ENCODE peak calls at places on chromosome 6, in four cellular contexts. B is HepG2, R is H1, W is GM12878. D is an unnamed sample.

GRCh38 chr6:139754898-139755754 is 380.7 kb upstream of the CITED2 start:
- DNase-seq in B (peak; percentile 40), R (no peak), W (no peak), D (no peak)

GRCh38 chr6:157885211-157885788 is 62.3 kb downstream of the SNX9 start:
- DNase-seq in B (no peak), R (no peak), W (no peak), D (no peak)

GRCh38 chr6:63509652-63510352 is 62.5 kb upstream of the LOC128125822 start:
- DNase-seq in B (peak; percentile 99), R (no peak), W (no peak), D (no peak)

GRCh38 chr6:139801571-139802321 is 427.3 kb upstream of the CITED2 start:
- DNase-seq in B (no peak), R (no peak), W (no peak), D (no peak)

GRCh38 chr6:137102851-137103492 is 58.2 kb upstream of the IL20RA start:
- DNase-seq in B (no peak), R (no peak), W (peak; percentile 100), D (no peak)

GRCh38 chr6:16369108-16369507 is 130.7 kb downstream of the GMPR start:
- DNase-seq in B (no peak), R (no peak), W (no peak), D (no peak)

GRCh38 chr6:119348308-119349040 is 1.1 kb downstream of the MAN1A1 start:
- DNase-seq in B (peak; percentile 80), R (no peak), W (no peak), D (no peak)

GRCh38 chr6:63394656-63395308 is 75.0 kb upstream of the LGSN start:
- DNase-seq in B (no peak), R (no peak), W (no peak), D (no peak)

GRCh38 chr6:113644861-113645575 is 212.1 kb upstream of the MARCKS start:
- DNase-seq in B (peak; percentile 31), R (no peak), W (peak; percentile 87), D (no peak)

GRCh38 chr6:141326426-141326825 is 806.3 kb upstream of the GJE1 start:
- DNase-seq in B (peak; percentile 62), R (no peak), W (no peak), D (no peak)

GRCh38 chr6:3258720-3259490 is at the start of gene PSMG4:
- DNase-seq in B (peak; percentile 84), R (no peak), W (peak; percentile 48), D (peak; percentile 71)

GRCh38 chr6:15401769-15402250 is 155.9 kb downstream of the JARID2 start:
- DNase-seq in B (peak; percentile 67), R (no peak), W (no peak), D (no peak)

GRCh38 chr6:135675862-135676261 is 175.6 kb upstream of the PDE7B start:
- DNase-seq in B (peak; percentile 22), R (no peak), W (peak; percentile 4), D (peak; percentile 32)

GRCh38 chr6:2796884-2797283 is 31.7 kb downstream of the WRNIP1 start:
- DNase-seq in B (no peak), R (no peak), W (no peak), D (no peak)

GRCh38 chr6:26065952-26066380 is 21.3 kb upstream of the HFE start:
- DNase-seq in B (peak; percentile 96), R (no peak), W (peak; percentile 73), D (no peak)

GRCh38 chr6:115798229-115798628 is 262.5 kb downstream of the FRK start:
- DNase-seq in B (no peak), R (no peak), W (no peak), D (no peak)

GRCh38 chr6:124882580-124883393 is 79.5 kb upstream of the RNF217 start:
- DNase-seq in B (no peak), R (no peak), W (no peak), D (no peak)

GRCh38 chr6:13418838-13419237 is 68.6 kb downstream of the GFOD1 start:
- DNase-seq in B (no peak), R (no peak), W (no peak), D (no peak)

GRCh38 chr6:167972193-167972592 is 25.3 kb upstream of the KIF25 start:
- DNase-seq in B (no peak), R (no peak), W (no peak), D (no peak)
- H3K9me3 ChIP-seq in B (no peaks in the 10 kb centered on the region), R (no peaks in the 10 kb centered on the region), W (no peaks in the 10 kb centered on the region), D (no peaks in the 10 kb centered on the region)

DNA sequence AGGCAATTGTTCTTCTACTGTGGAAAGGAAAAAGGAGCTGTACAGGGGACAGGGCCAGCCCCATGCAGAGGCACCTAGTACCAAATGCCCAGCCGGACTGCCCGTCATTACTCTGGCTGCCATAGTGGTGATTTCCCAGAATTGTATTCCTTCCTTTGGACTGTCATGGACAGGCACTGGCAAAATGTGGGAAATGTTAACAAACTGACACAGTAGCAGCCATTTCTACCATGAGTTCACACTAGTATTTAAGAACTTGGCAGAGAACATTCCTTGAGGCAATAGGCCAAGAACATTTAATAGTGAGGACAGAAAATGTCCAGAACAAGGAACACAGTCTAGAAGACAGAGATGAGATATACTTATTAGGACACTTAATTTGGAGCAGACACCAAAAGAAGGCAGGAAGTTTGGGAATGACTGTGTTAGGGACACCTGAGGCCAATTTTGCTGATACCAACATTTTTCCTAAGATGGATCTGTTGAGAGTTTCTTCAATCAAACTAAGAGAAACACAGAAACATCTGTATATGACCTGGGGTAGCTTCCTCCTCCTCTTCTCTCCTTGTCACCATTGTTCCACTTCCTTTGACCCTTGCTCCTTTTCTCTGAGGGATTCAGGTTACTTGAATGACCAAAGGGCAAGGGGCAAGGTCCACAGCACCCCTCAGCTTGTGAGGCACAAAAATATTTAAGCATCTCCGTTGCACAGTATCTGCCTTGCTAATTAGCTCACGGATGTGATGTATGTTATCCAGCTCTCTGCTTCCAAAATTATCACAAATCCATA is 14.9 kb downstream of the ADTRP start:
- DNase-seq in B (no peak), R (no peak), W (no peak), D (no peak)
- TF ChIP-seq SUZ12 in B (no peak), R (no peak), W (no peak), D (no peak)

DNA sequence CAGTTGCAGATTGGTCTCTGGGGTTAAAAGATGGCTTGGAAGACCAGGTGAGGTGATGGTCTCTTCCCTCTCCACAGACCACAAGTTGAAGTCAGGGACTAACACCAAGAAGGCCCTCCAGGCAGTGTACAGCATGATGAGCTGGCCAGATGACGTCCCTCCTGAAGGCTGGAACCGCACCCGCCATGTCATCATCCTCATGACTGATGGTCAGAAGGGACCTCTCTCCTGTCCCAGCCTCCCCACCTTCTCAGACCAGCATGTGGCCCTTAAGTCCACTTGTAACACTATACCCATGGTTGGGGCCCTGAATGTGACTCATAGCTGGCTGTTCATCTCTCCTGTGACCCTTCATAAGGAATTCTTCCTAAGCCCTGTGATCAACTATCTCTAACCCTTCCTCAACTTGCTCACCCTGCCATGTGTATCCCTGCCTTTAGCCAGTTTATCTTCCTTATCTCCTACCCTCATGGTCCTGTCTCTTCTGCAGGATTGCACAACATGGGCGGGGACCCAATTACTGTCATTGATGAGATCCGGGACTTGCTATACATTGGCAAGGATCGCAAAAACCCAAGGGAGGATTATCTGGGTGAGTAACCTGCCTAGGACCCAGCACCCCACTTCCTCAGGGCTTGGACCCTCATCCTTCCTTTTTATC is 3.0 kb downstream of the CFB start:
- DNase-seq in B (no peak), R (no peak), W (no peak), D (no peak)
- H3K4me3 ChIP-seq in B (no peak overlapping the region), R (no peak overlapping the region), W (no peak overlapping the region), D (no peak overlapping the region)

DNA sequence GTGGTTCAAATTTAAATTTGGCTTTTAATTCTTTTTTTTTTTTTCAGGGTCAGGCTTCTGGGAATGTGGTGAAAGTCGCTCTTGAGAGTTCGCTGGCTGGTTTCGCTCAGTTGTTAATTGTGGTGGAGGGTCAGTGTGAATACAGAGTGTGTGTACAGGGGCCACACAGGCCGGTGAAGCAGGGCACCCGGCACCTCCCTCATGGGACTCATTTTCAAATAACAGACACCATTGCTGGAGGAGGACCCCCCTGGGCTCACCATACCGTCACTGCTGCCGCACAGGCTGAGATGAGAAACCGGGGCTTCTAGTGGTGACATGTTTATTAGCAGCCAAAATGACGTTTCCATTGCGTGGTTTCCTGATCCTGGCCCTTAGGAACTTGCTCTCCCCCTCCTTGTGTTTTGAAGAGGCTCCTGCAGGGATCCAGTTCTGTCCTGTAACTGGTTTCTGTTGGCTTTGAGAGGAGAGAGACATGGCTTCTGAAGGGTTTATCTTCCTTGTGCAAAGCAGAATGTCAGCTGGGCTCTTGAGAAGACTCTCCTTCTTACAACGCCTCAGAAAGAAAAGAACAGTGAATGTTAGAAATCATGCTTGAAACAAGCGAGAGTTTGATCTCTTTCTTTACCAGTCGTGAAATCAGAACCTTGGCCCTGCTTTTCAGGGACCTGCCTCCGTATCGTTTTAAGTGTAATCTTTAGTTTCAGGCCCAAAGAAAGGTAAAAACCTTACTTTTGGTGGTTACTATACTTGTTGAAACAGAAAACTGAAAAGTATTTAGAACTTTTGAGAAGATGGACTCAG is 37.8 kb downstream of the DUSP22 start:
- DNase-seq in B (no peak), R (no peak), W (no peak), D (no peak)
- H3K9me3 ChIP-seq in B (no peaks in the 10 kb centered on the region), R (peaks cover 31% of the 10 kb centered on the region), W (no peaks in the 10 kb centered on the region), D (no peaks in the 10 kb centered on the region)

D was measured in NT2/D1.